ENCODE peak calls at places on chromosomes 4 and X, in six cellular contexts. C is hypothalamus; J is iris pigment epithelial cell; L is activated CD8-positive, alpha-beta memory T cell treated with anti-CD3 and anti-CD28 coated beads for 1 hour; F is NCI-H460; E is cardiac fibroblast. X is an unnamed sample.
A peak's percentile ranks its signal among the peaks of the same experiment; 100 is the strongest.

GRCh38 chr4:12852338-12853307 is 631.5 kb downstream of the RAB28 start:
- DNase-seq in C (peak; percentile 18), J (peak; percentile 61), L (no peak), F (peak; percentile 57), E (peak; percentile 72), X (peak; percentile 45)

GRCh38 chr4:21780158-21780557 is 168.4 kb downstream of the KCNIP4 start:
- DNase-seq in C (no peak), J (peak; percentile 28), L (no peak), F (no peak), E (no peak), X (no peak)

GRCh38 chr4:142336251-142336934 is 509.7 kb downstream of the INPP4B start:
- DNase-seq in C (no peak), J (no peak), L (no peak), F (no peak), E (no peak), X (no peak)

GRCh38 chrX:77793950-77794349 is 7.9 kb upstream of the ATRX start:
- DNase-seq in C (no peak), J (peak; percentile 25), L (no peak), F (no peak), E (no peak), X (no peak)

GRCh38 chr4:159150838-159151390 is 48.0 kb downstream of the RAPGEF2 start:
- DNase-seq in C (no peak), J (no peak), L (no peak), F (no peak), E (no peak), X (no peak)

GRCh38 chrX:105483011-105483410 is 262.5 kb upstream of the TEX13A start:
- DNase-seq in C (no peak), J (peak; percentile 83), L (no peak), F (no peak), E (peak; percentile 69), X (no peak)

GRCh38 chrX:50813843-50814661 is at the start of gene SHROOM4:
- DNase-seq in C (peak; percentile 79), J (peak; percentile 73), L (no peak), F (no peak), E (peak; percentile 66), X (no peak)

GRCh38 chrX:9642270-9642995 is 123.2 kb downstream of the GPR143 start:
- DNase-seq in C (no peak), J (no peak), L (no peak), F (no peak), E (no peak), X (no peak)

GRCh38 chr4:7781361-7781760 is 158.3 kb downstream of the AFAP1 start:
- DNase-seq in C (no peak), J (peak; percentile 88), L (no peak), F (no peak), E (peak; percentile 83), X (no peak)

GRCh38 chrX:3939967-3940610 is 226.6 kb upstream of the PRKX start:
- DNase-seq in C (no peak), J (peak; percentile 14), L (no peak), F (peak; percentile 15), E (peak; percentile 11), X (peak; percentile 52)

GRCh38 chrX:71944369-71944768 is 33.7 kb downstream of the NHSL2 start:
- DNase-seq in C (no peak), J (no peak), L (no peak), F (no peak), E (no peak), X (no peak)

GRCh38 chrX:104318330-104319009 is 63.7 kb upstream of the ESX1 start:
- DNase-seq in C (no peak), J (peak; percentile 51), L (no peak), F (peak; percentile 35), E (peak; percentile 41), X (no peak)

GRCh38 chr4:128812360-128812958 is 3.0 kb downstream of the JADE1 start:
- DNase-seq in C (peak; percentile 87), J (peak; percentile 83), L (peak; percentile 5), F (no peak), E (peak; percentile 74), X (no peak)

GRCh38 chr4:101282076-101282844 is 65.1 kb downstream of the PPP3CA start:
- DNase-seq in C (no peak), J (no peak), L (no peak), F (no peak), E (no peak), X (peak; percentile 87)

GRCh38 chrX:24391843-24392242 is 31.4 kb downstream of the SUPT20HL1 start:
- DNase-seq in C (no peak), J (no peak), L (no peak), F (no peak), E (no peak), X (no peak)

GRCh38 chr4:185764880-185765279 is 47.1 kb downstream of the SORBS2 start:
- DNase-seq in C (no peak), J (peak; percentile 51), L (no peak), F (no peak), E (no peak), X (no peak)